ENCODE peak calls at places on chromosomes 6 and 20, in ten cellular contexts. I, H, O, Y, B, U, S, Q, T and M are unnamed samples.
A peak's percentile ranks its signal among the peaks of the same experiment; 100 is the strongest.

GRCh38 chr20:50688256-50688655 is 3.1 kb downstream of the RIPOR3 start:
- DNase-seq in I (no peak), H (no peak), O (no peak), Y (no peak), B (no peak), U (no peak), S (no peak), Q (no peak), T (no peak), M (no peak)

GRCh38 chr20:32157611-32158010 is 48.1 kb downstream of the TM9SF4 start:
- DNase-seq in I (no peak), H (no peak), O (no peak), Y (no peak), B (no peak), U (no peak), S (no peak), Q (no peak), T (no peak), M (no peak)

GRCh38 chr20:25360631-25361286 is 29.9 kb downstream of the ABHD12 start:
- DNase-seq in I (peak; percentile 64), H (no peak), O (no peak), Y (no peak), B (no peak), U (no peak), S (peak; percentile 19), Q (no peak), T (no peak), M (no peak)

GRCh38 chr6:134425521-134426316 is 107.8 kb upstream of the SGK1 start:
- DNase-seq in I (peak; percentile 73), H (no peak), O (no peak), Y (no peak), B (no peak), U (no peak), S (no peak), Q (no peak), T (no peak), M (no peak)

GRCh38 chr6:154594474-154595198 is 84.2 kb upstream of the CNKSR3 start:
- DNase-seq in I (no peak), H (no peak), O (no peak), Y (no peak), B (no peak), U (no peak), S (no peak), Q (no peak), T (no peak), M (no peak)

GRCh38 chr6:55665224-55665587 is 86.2 kb upstream of the HMGCLL1 start:
- DNase-seq in I (no peak), H (no peak), O (no peak), Y (no peak), B (no peak), U (no peak), S (peak; percentile 6), Q (no peak), T (no peak), M (no peak)

GRCh38 chr6:32148722-32149576 is 2.8 kb downstream of the PRRT1 start:
- DNase-seq in I (peak; percentile 53), H (peak; percentile 25), O (peak; percentile 72), Y (no peak), B (peak; percentile 61), U (peak; percentile 67), S (peak; percentile 64), Q (peak; percentile 16), T (no peak), M (no peak)

GRCh38 chr6:42821846-42822245 is 40.0 kb downstream of the BICRAL start:
- DNase-seq in I (no peak), H (no peak), O (no peak), Y (no peak), B (no peak), U (no peak), S (no peak), Q (no peak), T (no peak), M (no peak)

GRCh38 chr6:155524249-155524651 is 68.6 kb upstream of the NOX3 start:
- DNase-seq in I (peak; percentile 72), H (no peak), O (no peak), Y (no peak), B (no peak), U (no peak), S (peak; percentile 54), Q (no peak), T (no peak), M (no peak)

GRCh38 chr6:1884313-1884712 is 274.6 kb downstream of the FOXC1 start:
- DNase-seq in I (no peak), H (no peak), O (no peak), Y (no peak), B (no peak), U (no peak), S (no peak), Q (no peak), T (no peak), M (no peak)

GRCh38 chr6:125957845-125958244 is 1.3 kb downstream of the HINT3 start:
- DNase-seq in I (peak; percentile 49), H (peak; percentile 58), O (peak; percentile 62), Y (no peak), B (no peak), U (no peak), S (peak; percentile 54), Q (no peak), T (no peak), M (no peak)

GRCh38 chr6:7137335-7138106 is 29.8 kb downstream of the RREB1 start:
- DNase-seq in I (peak; percentile 55), H (no peak), O (no peak), Y (no peak), B (peak; percentile 55), U (peak; percentile 47), S (no peak), Q (peak; percentile 21), T (no peak), M (no peak)

GRCh38 chr20:1309439-1309847 is 19.5 kb downstream of the SDCBP2 start:
- DNase-seq in I (no peak), H (no peak), O (no peak), Y (no peak), B (no peak), U (no peak), S (no peak), Q (no peak), T (no peak), M (no peak)

GRCh38 chr6:130853555-130854183 is 26.5 kb downstream of the SMLR1 start:
- DNase-seq in I (no peak), H (no peak), O (peak; percentile 28), Y (no peak), B (no peak), U (no peak), S (no peak), Q (no peak), T (no peak), M (no peak)

GRCh38 chr6:139577991-139578604 is 203.7 kb upstream of the CITED2 start:
- DNase-seq in I (no peak), H (no peak), O (peak; percentile 69), Y (no peak), B (no peak), U (no peak), S (peak; percentile 93), Q (no peak), T (no peak), M (no peak)

GRCh38 chr6:120587381-120587780 is 746.9 kb downstream of the TBC1D32 start:
- DNase-seq in I (no peak), H (no peak), O (no peak), Y (no peak), B (no peak), U (no peak), S (no peak), Q (no peak), T (no peak), M (no peak)

GRCh38 chr6:28657756-28658465 is 132.2 kb downstream of the GPX5 start:
- DNase-seq in I (peak; percentile 72), H (peak; percentile 72), O (peak; percentile 80), Y (peak; percentile 54), B (peak; percentile 30), U (peak; percentile 24), S (peak; percentile 73), Q (no peak), T (peak; percentile 47), M (peak; percentile 43)

GRCh38 chr6:41586564-41586963 is 40.4 kb downstream of the FOXP4 start:
- DNase-seq in I (no peak), H (no peak), O (no peak), Y (peak; percentile 82), B (no peak), U (no peak), S (no peak), Q (no peak), T (no peak), M (no peak)

GRCh38 chr6:37101991-37102298 is 68.0 kb upstream of the PIM1 start:
- DNase-seq in I (no peak), H (no peak), O (no peak), Y (no peak), B (no peak), U (no peak), S (no peak), Q (no peak), T (no peak), M (no peak)

GRCh38 chr20:12265662-12266061 is 348.0 kb downstream of the BTBD3 start:
- DNase-seq in I (no peak), H (no peak), O (no peak), Y (no peak), B (no peak), U (no peak), S (no peak), Q (no peak), T (no peak), M (no peak)

GRCh38 chr20:9442858-9443257 is 71.5 kb upstream of the LAMP5 start:
- DNase-seq in I (no peak), H (peak; percentile 29), O (peak; percentile 39), Y (peak; percentile 14), B (no peak), U (no peak), S (no peak), Q (no peak), T (no peak), M (no peak)